ENCODE peak calls at places on chromosomes 5 and 9, in nine cellular contexts. A, W, T, V, E, F, I, Q and Z are unnamed samples.

GRCh38 chr9:4734150-4734549 is 6.9 kb downstream of the AK3 start:
- DNase-seq in A (no peak), W (no peak), T (no peak), V (no peak), E (no peak), F (no peak), I (no peak), Q (no peak), Z (no peak)

GRCh38 chr9:128372188-128372641 is 1.0 kb downstream of the URM1 start:
- DNase-seq in A (no peak), W (no peak), T (no peak), V (no peak), E (no peak), F (no peak), I (peak), Q (no peak), Z (no peak)

GRCh38 chr9:130445268-130445983 is 665 bp downstream of the ASS1 start:
- DNase-seq in A (no peak), W (no peak), T (peak), V (peak), E (peak), F (no peak), I (peak), Q (peak), Z (no peak)

GRCh38 chr9:87198716-87199115 is 251.4 kb upstream of the GAS1 start:
- DNase-seq in A (peak), W (no peak), T (peak), V (no peak), E (no peak), F (no peak), I (peak), Q (no peak), Z (no peak)

GRCh38 chr5:130112246-130112645 is 208.0 kb downstream of the CHSY3 start:
- DNase-seq in A (no peak), W (no peak), T (no peak), V (no peak), E (no peak), F (no peak), I (no peak), Q (no peak), Z (no peak)

GRCh38 chr5:149420509-149421371 is 41.6 kb upstream of the IL17B start:
- DNase-seq in A (no peak), W (no peak), T (peak), V (no peak), E (peak), F (no peak), I (no peak), Q (peak), Z (no peak)

GRCh38 chr5:21701317-21701716 is 1151.8 kb downstream of the CDH12 start:
- DNase-seq in A (no peak), W (no peak), T (no peak), V (no peak), E (no peak), F (no peak), I (peak), Q (no peak), Z (no peak)

GRCh38 chr9:113935677-113936380 is 59.7 kb downstream of the ZNF618 start:
- DNase-seq in A (no peak), W (no peak), T (no peak), V (no peak), E (no peak), F (no peak), I (no peak), Q (no peak), Z (no peak)

GRCh38 chr9:93452710-93453046 is 703 bp downstream of the FAM120AOS start:
- DNase-seq in A (no peak), W (peak), T (no peak), V (peak), E (peak), F (no peak), I (no peak), Q (no peak), Z (no peak)

GRCh38 chr5:44862808-44863207 is 54.1 kb downstream of the MRPS30 start:
- DNase-seq in A (peak), W (no peak), T (peak), V (no peak), E (no peak), F (no peak), I (peak), Q (no peak), Z (no peak)

GRCh38 chr9:123238364-123238763 is 30.0 kb downstream of the STRBP start:
- DNase-seq in A (no peak), W (no peak), T (no peak), V (no peak), E (no peak), F (no peak), I (no peak), Q (no peak), Z (no peak)

GRCh38 chr9:69452110-69452780 is 127.2 kb downstream of the ENTREP1 start:
- DNase-seq in A (no peak), W (peak), T (no peak), V (no peak), E (no peak), F (no peak), I (no peak), Q (no peak), Z (no peak)

GRCh38 chr5:157718529-157718928 is 12.7 kb upstream of the THG1L start:
- DNase-seq in A (peak), W (no peak), T (peak), V (no peak), E (no peak), F (no peak), I (peak), Q (peak), Z (no peak)

GRCh38 chr5:35862126-35862525 is 5.4 kb downstream of the IL7R start:
- DNase-seq in A (no peak), W (no peak), T (no peak), V (no peak), E (no peak), F (no peak), I (no peak), Q (no peak), Z (no peak)

GRCh38 chr5:169331292-169331852 is 30.4 kb upstream of the SLIT3 start:
- DNase-seq in A (no peak), W (no peak), T (no peak), V (no peak), E (no peak), F (no peak), I (no peak), Q (no peak), Z (no peak)

GRCh38 chr5:61089351-61089750 is 72.9 kb downstream of the SMIM15 start:
- DNase-seq in A (no peak), W (no peak), T (no peak), V (no peak), E (no peak), F (no peak), I (no peak), Q (no peak), Z (no peak)

GRCh38 chr5:168822745-168823281 is 243.6 kb upstream of the PANK3 start:
- DNase-seq in A (peak), W (no peak), T (peak), V (peak), E (no peak), F (no peak), I (peak), Q (no peak), Z (no peak)

GRCh38 chr9:97562542-97562941 is 61.1 kb downstream of the TMOD1 start:
- DNase-seq in A (no peak), W (no peak), T (no peak), V (no peak), E (no peak), F (peak), I (no peak), Q (no peak), Z (no peak)

GRCh38 chr5:143594913-143595818 is 191.7 kb upstream of the NR3C1 start:
- DNase-seq in A (peak), W (no peak), T (no peak), V (no peak), E (no peak), F (no peak), I (peak), Q (no peak), Z (no peak)

GRCh38 chr9:18149457-18150011 is 324.4 kb upstream of the ADAMTSL1 start:
- DNase-seq in A (no peak), W (no peak), T (peak), V (no peak), E (no peak), F (no peak), I (no peak), Q (no peak), Z (no peak)
- TF ChIP-seq CTCF in A (no peak), W (no peak), T (no peak), V (no peak), E (no peak), F (no peak), I (no peak), Q (no peak), Z (no peak)

DNA sequence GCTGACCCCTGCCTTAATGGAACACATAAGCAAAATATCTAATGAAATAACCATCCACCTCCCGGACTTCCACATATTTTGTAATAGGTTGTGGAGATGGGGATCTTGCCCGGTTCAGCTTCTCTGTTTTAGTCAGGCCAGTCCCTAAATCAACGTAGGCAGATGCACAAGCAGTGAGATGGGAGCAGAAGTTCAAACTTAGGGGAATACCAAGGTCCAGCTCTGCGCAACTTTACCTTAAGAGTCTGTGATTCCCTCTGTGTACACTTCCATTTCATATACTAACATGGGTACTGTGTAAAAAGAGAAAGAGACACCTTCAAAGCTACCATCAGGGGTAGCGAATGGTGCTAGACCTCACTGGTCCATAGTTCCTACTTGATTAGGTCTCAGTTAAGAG is 110.9 kb downstream of the NTRK2 start:
- DNase-seq in A (no peak), W (no peak), T (no peak), V (no peak), E (no peak), F (no peak), I (no peak), Q (no peak), Z (no peak)
- TF ChIP-seq CTCF in A (no peak), W (no peak), T (no peak), V (no peak), E (no peak), F (no peak), I (no peak), Q (no peak), Z (no peak)

DNA sequence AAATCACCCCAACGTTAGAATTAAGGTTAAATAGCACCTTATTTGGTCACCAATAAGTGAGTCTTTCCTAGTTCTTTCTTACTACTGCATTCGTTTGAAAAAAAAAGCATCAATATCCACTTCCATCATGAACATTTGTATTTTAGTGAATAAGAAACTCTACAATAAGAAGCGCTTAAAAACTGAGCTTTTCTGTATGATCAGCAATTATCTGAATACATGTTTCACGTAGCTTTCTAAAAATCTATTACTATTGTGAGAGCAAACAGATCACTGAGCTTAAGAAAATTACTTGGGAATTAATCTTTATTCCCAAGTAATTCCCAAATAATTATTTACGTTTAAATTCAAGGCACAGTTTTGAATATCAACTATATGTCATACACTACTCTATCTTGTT is 32.5 kb downstream of the ZDHHC21 start:
- DNase-seq in A (no peak), W (no peak), T (no peak), V (no peak), E (no peak), F (no peak), I (no peak), Q (no peak), Z (no peak)
- TF ChIP-seq CTCF in A (no peak), W (no peak), T (no peak), V (no peak), E (no peak), F (no peak), I (no peak), Q (no peak), Z (no peak)

GRCh38 chr5:170426149-170426767 is 37.1 kb upstream of the KCNMB1 start:
- DNase-seq in A (no peak), W (no peak), T (no peak), V (no peak), E (no peak), F (no peak), I (no peak), Q (peak), Z (no peak)
- TF ChIP-seq CTCF in A (no peak), W (no peak), T (no peak), V (no peak), E (no peak), F (no peak), I (no peak), Q (no peak), Z (no peak)

DNA sequence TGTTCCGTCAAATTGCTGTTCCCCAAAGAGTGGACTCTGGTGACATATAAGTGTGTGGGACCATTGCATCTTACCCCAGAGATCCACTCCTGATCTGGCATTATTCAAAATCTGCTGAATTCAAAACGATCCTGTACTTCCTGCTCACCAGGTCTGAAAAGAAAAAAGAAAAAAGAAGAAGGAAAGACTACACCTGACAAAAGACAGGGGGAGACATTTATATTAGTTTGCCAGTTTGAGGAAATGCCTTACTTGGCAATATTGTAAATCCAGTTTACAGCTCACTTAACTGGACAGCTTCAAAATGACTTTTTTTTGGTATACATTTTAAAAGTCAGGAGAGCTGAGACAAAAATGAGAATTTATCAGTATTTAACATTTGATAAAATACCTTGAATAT is 15.0 kb upstream of the GRHPR start:
- DNase-seq in A (no peak), W (no peak), T (no peak), V (no peak), E (no peak), F (no peak), I (peak), Q (no peak), Z (no peak)
- TF ChIP-seq CTCF in A (peak), W (no peak), T (no peak), V (no peak), E (no peak), F (peak), I (no peak), Q (no peak), Z (no peak)

GRCh38 chr9:138066049-138066448 is 188.5 kb downstream of the CACNA1B start:
- DNase-seq in A (no peak), W (no peak), T (no peak), V (no peak), E (peak), F (peak), I (no peak), Q (no peak), Z (no peak)
- TF ChIP-seq CTCF in A (no peak), W (peak), T (no peak), V (no peak), E (no peak), F (peak), I (no peak), Q (no peak), Z (no peak)

GRCh38 chr5:89399553-89399952 is 516.6 kb upstream of the MEF2C start:
- DNase-seq in A (peak), W (no peak), T (peak), V (no peak), E (no peak), F (no peak), I (peak), Q (no peak), Z (no peak)
- TF ChIP-seq CTCF in A (no peak), W (no peak), T (no peak), V (no peak), E (no peak), F (no peak), I (no peak), Q (no peak), Z (no peak)

DNA sequence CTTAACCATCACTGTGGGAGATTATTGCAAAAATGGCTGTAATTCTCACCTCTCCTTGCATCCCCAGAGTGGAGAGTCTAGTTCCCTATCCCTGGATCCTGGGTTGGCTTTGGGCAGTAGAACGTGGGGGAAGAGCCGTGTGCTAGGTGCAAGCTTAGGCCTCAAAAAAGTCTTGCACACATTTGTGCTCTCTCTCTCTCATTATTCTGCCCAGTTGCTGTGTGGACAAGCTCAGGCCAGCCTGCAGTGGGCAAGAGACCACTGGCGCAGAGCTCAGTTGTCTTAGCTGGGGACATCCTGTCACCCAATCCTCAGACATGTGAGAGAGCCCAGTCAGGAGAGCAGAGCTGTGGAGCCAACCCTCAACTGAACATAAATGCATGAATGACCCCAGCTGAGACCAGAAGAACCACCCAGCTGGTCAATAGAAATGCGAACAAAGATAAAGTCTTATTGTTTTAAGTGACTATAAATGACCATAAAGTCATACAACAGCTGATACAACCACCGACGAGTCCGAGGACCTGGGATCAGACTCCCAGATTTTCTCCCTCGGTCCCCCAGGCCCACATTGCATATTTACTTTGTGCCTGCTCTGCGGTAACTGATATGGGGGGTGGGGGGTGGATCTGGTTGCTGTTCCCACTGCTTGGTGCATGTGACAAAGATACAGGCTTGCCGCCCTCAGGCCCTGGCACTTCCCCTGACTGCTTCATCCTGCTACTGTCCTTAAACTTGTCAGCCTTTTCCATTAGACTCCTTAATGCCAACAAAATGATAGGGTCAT is 166.4 kb upstream of the MVB12B start:
- DNase-seq in A (no peak), W (no peak), T (no peak), V (no peak), E (no peak), F (no peak), I (no peak), Q (no peak), Z (no peak)
- TF ChIP-seq CTCF in A (no peak), W (no peak), T (no peak), V (no peak), E (no peak), F (no peak), I (no peak), Q (no peak), Z (no peak)